ENCODE peak calls at places on chromosome 17, in four cellular contexts. One of them, this sample, is unnamed.

GRCh38 chr17:76292567-76292966 is 15.5 kb downstream of the QRICH2 start:
- DNase-seq in NCI-H1694: no peak
- DNase-seq in HT1080: no peak
- DNase-seq in lower leg skin: no peak
- DNase-seq in this sample: no peak

GRCh38 chr17:67294451-67295199 is 49.6 kb upstream of the HELZ start:
- DNase-seq in HT1080: no peak
- DNase-seq in NCI-H1694: no peak
- DNase-seq in lower leg skin: no peak
- DNase-seq in this sample: no peak

GRCh38 chr17:60524463-60525346 is 1.3 kb downstream of the APPBP2 start:
- DNase-seq in lower leg skin: no peak
- DNase-seq in NCI-H1694: peak
- DNase-seq in HT1080: peak
- DNase-seq in this sample: peak

GRCh38 chr17:1787301-1787902 is 25.5 kb downstream of the SERPINF1 start:
- DNase-seq in NCI-H1694: no peak
- DNase-seq in lower leg skin: no peak
- DNase-seq in HT1080: peak
- DNase-seq in this sample: no peak

GRCh38 chr17:73585583-73585982 is 58.7 kb downstream of the SDK2 start:
- DNase-seq in NCI-H1694: peak
- DNase-seq in HT1080: no peak
- DNase-seq in lower leg skin: no peak
- DNase-seq in this sample: no peak

GRCh38 chr17:68428498-68429172 is 28.7 kb downstream of the WIPI1 start:
- DNase-seq in lower leg skin: peak
- DNase-seq in HT1080: no peak
- DNase-seq in NCI-H1694: no peak
- DNase-seq in this sample: peak

GRCh38 chr17:76997981-76998531 is 129.9 kb downstream of the MGAT5B start:
- DNase-seq in NCI-H1694: no peak
- DNase-seq in lower leg skin: no peak
- DNase-seq in HT1080: peak
- DNase-seq in this sample: no peak

GRCh38 chr17:78506454-78507309 is 70.5 kb downstream of the DNAH17 start:
- DNase-seq in HT1080: no peak
- DNase-seq in NCI-H1694: no peak
- DNase-seq in lower leg skin: no peak
- DNase-seq in this sample: no peak

GRCh38 chr17:50559674-50560184 is 786 bp upstream of the CACNA1G start:
- DNase-seq in lower leg skin: peak
- DNase-seq in NCI-H1694: no peak
- DNase-seq in HT1080: no peak
- DNase-seq in this sample: no peak

This sample was measured in NCI-H2171 treated with DMSO at 0.1 percent for 48 hours.